ENCODE peak calls at places on chromosome 22, in nine cellular contexts. Z is naive thymus-derived CD4-positive, alpha-beta T cell; F is stomach; G is aorta; S is heart right ventricle; L is kidney; U is A549; J is MM.1S; N is neuronal stem cell. P is an unnamed sample. For H3K9me3, the result is how much of the 10 kb centered on the place peaks cover.

GRCh38 chr22:25622011-25622410 is 57.5 kb downstream of the GRK3 start:
- DNase-seq in G (no peak), U (no peak), L (no peak), F (no peak), N (no peak), J (no peak), S (no peak), Z (no peak), P (no peak)

GRCh38 chr22:33579448-33580093 is 340.7 kb downstream of the LARGE1 start:
- DNase-seq in S (peak), U (peak), Z (no peak), N (peak), J (peak), L (peak), G (no peak), F (peak), P (peak)

GRCh38 chr22:43110444-43110926 is at the start of gene BIK:
- DNase-seq in F (peak), G (no peak), Z (peak), N (peak), U (no peak), J (peak), L (peak), S (no peak), P (peak)

GRCh38 chr22:24697671-24698082 is 76.8 kb downstream of the PIWIL3 start:
- DNase-seq in Z (no peak), N (no peak), L (peak), U (no peak), J (no peak), S (peak), G (no peak), F (peak), P (no peak)

GRCh38 chr22:27857441-27857840 is 55.9 kb upstream of the MN1 start:
- DNase-seq in F (no peak), S (no peak), Z (no peak), G (no peak), J (no peak), N (no peak), U (no peak), L (no peak), P (no peak)

GRCh38 chr22:37148031-37148651 is 1.6 kb downstream of the IL2RB start:
- DNase-seq in N (no peak), S (no peak), J (no peak), Z (no peak), L (peak), G (no peak), U (no peak), F (no peak), P (peak)

GRCh38 chr22:37887610-37888378 is 18.3 kb upstream of the MICALL1 start:
- DNase-seq in Z (no peak), G (no peak), U (no peak), S (no peak), J (no peak), F (no peak), N (no peak), L (no peak), P (no peak)

GRCh38 chr22:42270178-42270511 is 308 bp downstream of the TCF20 start:
- DNase-seq in S (no peak), L (no peak), G (peak), J (no peak), Z (no peak), F (no peak), N (no peak), U (no peak), P (peak)

GRCh38 chr22:22935546-22936157 is 48.0 kb downstream of the IGLL5 start:
- DNase-seq in Z (no peak), L (peak), U (no peak), G (no peak), J (peak), S (no peak), N (no peak), F (peak), P (no peak)

GRCh38 chr22:37643225-37643847 is 3.9 kb downstream of the SH3BP1 start:
- DNase-seq in N (peak), J (peak), G (peak), L (peak), F (peak), U (peak), S (peak), Z (peak), P (peak)

GRCh38 chr22:35971418-35972119 is 57.1 kb downstream of the RBFOX2 start:
- DNase-seq in F (no peak), L (no peak), N (no peak), S (peak), J (no peak), U (no peak), G (no peak), Z (no peak), P (no peak)

GRCh38 chr22:29071261-29072045 is 1.4 kb upstream of the KREMEN1 start:
- DNase-seq in L (peak), S (no peak), U (no peak), Z (no peak), G (peak), F (peak), J (peak), N (peak), P (peak)

GRCh38 chr22:24421428-24421931 is 5.9 kb upstream of the ADORA2A start:
- DNase-seq in Z (no peak), J (peak), G (no peak), U (peak), S (no peak), N (no peak), F (no peak), L (no peak), P (no peak)

GRCh38 chr22:29266564-29267461 is 968 bp downstream of the RHBDD3 start:
- DNase-seq in G (no peak), F (no peak), U (no peak), J (no peak), L (no peak), S (no peak), Z (no peak), N (no peak), P (no peak)

GRCh38 chr22:19844423-19845368 is 10.0 kb downstream of the GNB1L start:
- DNase-seq in U (no peak), J (no peak), S (peak), G (peak), L (peak), Z (no peak), N (no peak), F (peak), P (no peak)

GRCh38 chr22:19797631-19798319 is 37.2 kb downstream of the TBX1 start:
- DNase-seq in L (peak), N (no peak), F (no peak), S (no peak), U (no peak), Z (no peak), G (no peak), J (no peak), P (no peak)

GRCh38 chr22:41504397-41504796 is 35.5 kb downstream of the ACO2 start:
- DNase-seq in J (no peak), Z (no peak), F (no peak), U (no peak), G (peak), S (peak), L (no peak), N (no peak), P (no peak)

GRCh38 chr22:38861927-38862326 is 10.1 kb downstream of the CBX6 start:
- DNase-seq in F (no peak), Z (no peak), N (no peak), G (no peak), U (no peak), J (no peak), S (no peak), L (no peak), P (no peak)

GRCh38 chr22:47547881-47548630 is 785.6 kb downstream of the TBC1D22A start:
- DNase-seq in J (no peak), F (no peak), L (peak), G (no peak), S (no peak), U (no peak), N (no peak), Z (no peak), P (no peak)

GRCh38 chr22:36237462-36238347 is 1.6 kb downstream of the APOL2 start:
- DNase-seq in L (no peak), J (peak), N (no peak), G (no peak), U (no peak), Z (no peak), F (no peak), S (no peak), P (no peak)

GRCh38 chr22:36641902-36642640 is 61.5 kb downstream of the CACNG2 start:
- DNase-seq in Z (no peak), U (no peak), L (no peak), G (no peak), N (no peak), S (no peak), F (no peak), J (no peak), P (no peak)

GRCh38 chr22:29093980-29094379 is 21.1 kb downstream of the KREMEN1 start:
- DNase-seq in L (no peak), S (peak), J (no peak), F (no peak), G (no peak), Z (no peak), N (no peak), U (no peak), P (no peak)

DNA sequence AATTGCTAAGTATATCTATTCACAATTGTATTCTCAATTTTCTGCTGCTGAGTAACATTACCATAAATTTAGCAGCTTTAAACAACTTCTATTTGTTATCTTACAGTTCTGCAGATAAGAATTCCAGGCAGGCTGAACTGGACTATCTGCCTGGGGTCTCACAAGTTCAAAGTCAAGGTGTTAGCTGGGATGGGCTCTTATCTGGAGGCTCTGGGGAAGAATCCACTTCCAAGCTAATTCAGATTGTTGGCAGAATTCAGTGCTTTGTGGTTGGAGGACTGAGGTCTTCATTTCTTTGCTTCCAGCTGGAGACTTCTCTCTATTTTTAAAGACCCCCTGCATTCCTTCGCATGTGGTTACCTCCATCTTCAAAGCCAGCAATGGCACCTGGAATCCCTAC is 329.9 kb upstream of the ISX start:
- DNase-seq in L (no peak), N (no peak), U (no peak), S (no peak), Z (no peak), G (no peak), J (no peak), F (no peak), P (no peak)
- H3K9me3 ChIP-seq in L (under half), N (under half), U (under half), S (under half), Z (under half), G (under half), J (under half), F (under half), P (under half)

GRCh38 chr22:39997421-39997820 is 2.7 kb downstream of the FAM83F start:
- DNase-seq in F (no peak), G (peak), Z (no peak), U (no peak), J (no peak), L (peak), S (no peak), N (no peak), P (no peak)

GRCh38 chr22:39994566-39995345 is at the start of gene FAM83F:
- DNase-seq in S (no peak), L (peak), U (no peak), Z (peak), J (no peak), G (peak), F (peak), N (no peak), P (peak)

GRCh38 chr22:39994046-39994565 is 648 bp upstream of the FAM83F start:
- DNase-seq in Z (no peak), L (peak), J (no peak), U (no peak), S (no peak), N (no peak), G (peak), F (no peak), P (no peak)

GRCh38 chr22:39996732-39997131 is 2.0 kb downstream of the FAM83F start:
- DNase-seq in F (no peak), J (no peak), L (no peak), G (no peak), U (no peak), Z (no peak), S (no peak), N (no peak), P (no peak)

DNA sequence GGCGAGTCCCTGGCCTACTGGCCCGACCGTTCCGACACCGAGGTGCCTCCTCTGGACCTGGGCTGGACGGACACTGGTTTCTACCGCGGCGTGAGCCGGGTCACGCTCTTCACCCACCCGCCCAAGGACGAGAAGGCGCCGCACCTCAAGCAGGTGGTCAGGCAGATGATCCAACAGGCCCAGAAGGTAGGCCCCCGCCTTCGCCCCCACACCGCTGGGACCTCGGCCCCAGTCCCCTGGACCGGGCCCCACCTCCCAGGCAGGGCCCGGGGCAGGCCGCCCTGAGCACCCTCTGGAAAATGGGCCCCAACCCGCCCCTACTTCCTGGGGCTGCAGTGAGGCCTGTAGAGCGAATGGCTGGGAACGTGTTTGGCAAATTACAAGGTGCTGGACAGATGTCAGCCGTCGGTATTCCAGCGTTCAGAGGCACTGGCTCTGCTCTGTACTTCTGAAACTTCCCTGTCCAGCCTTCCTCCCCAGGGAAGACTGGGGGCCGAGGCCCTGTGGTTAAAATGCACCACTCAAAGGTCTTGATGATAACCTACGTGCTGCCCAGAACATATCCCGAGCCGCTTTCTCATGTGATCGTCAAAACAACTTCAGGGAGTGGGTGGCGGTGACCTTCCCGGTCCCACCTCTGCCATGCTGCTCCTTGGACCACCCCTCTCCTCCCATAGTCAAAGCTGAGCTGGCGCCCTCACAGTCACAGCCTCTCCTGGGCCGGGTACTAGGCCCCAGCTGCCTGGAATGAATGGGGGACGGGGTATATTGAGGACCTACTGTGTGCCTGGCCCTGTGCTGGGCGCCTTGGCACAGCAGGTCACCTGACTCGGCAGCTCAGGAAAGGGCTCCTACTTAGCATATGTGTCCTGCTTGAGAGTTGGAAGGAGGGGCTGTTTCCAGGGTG is 845 bp downstream of the FAM83F start:
- DNase-seq in J (no peak), U (no peak), F (peak), G (peak), L (peak), Z (no peak), S (no peak), N (no peak), P (peak)
- H3K27ac ChIP-seq in J (no peak), U (no peak), F (peak), G (no peak), L (peak), Z (no peak), S (no peak), N (no peak), P (peak)

GRCh38 chr22:49481651-49482399 is 345.8 kb downstream of the BRD1 start:
- DNase-seq in F (no peak), S (no peak), L (no peak), J (no peak), Z (no peak), U (no peak), G (no peak), N (no peak), P (no peak)
- H3K9me3 ChIP-seq in F (under half), S (under half), L (under half), J (under half), Z (under half), U (under half), G (under half), N (under half), P (under half)

DNA sequence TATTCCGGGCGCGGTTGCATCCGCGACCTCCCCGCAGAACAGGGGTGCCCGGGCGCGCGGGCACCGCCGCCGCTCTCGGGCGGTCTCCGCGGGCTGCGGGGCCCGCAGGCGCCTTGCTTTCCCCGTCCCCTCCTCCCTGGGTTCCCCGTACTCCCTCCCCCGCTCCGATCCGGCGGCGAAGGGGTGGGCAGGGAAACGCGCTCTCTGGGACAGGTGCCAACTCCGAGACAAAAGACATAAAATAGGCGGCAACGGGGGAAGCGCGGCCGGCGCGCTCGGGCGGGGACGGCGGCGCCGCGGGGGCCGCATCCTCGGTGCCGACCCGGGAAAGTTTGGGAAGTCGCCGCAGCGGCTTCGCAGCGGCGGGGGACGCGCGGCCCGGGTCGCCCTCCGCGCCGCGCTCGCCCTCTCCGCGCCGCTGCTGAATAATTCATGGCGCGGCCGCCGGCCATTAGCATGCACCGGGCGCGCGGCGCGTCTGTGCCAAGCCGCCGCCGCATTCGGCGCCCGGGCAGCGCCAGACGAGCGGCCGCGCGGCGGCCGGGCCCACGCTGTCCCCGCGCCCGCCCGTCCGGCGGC is 78.8 kb upstream of the PPARA start:
- DNase-seq in L (peak), S (peak), Z (no peak), U (no peak), N (no peak), G (peak), F (peak), J (peak), P (peak)
- H3K27ac ChIP-seq in L (peak), S (peak), Z (peak), U (peak), N (no peak), G (peak), F (peak), J (peak), P (peak)